ENCODE peak calls at places on chromosomes 4 and X, in six cellular contexts. One of them, this sample, is unnamed.

GRCh38 chr4:78561677-78562076 is 10.1 kb downstream of the ANXA3 start:
- DNase-seq in A549: no peak
- DNase-seq in foreskin keratinocyte: no peak
- DNase-seq in CD8-positive, alpha-beta memory T cell: no peak
- DNase-seq in GM23248: peak
- DNase-seq in colonic mucosa: no peak
- DNase-seq in this sample: no peak

GRCh38 chr4:4694296-4694772 is 152.5 kb upstream of the STX18 start:
- DNase-seq in A549: peak
- DNase-seq in foreskin keratinocyte: no peak
- DNase-seq in CD8-positive, alpha-beta memory T cell: no peak
- DNase-seq in GM23248: peak
- DNase-seq in colonic mucosa: no peak
- DNase-seq in this sample: no peak

GRCh38 chrX:72131317-72132294 is at the start of gene RTL5:
- DNase-seq in A549: peak
- DNase-seq in foreskin keratinocyte: no peak
- DNase-seq in CD8-positive, alpha-beta memory T cell: peak
- DNase-seq in GM23248: peak
- DNase-seq in colonic mucosa: peak
- DNase-seq in this sample: no peak

GRCh38 chr4:34417160-34417559 is 1827.2 kb downstream of the ARAP2 start:
- DNase-seq in A549: no peak
- DNase-seq in foreskin keratinocyte: no peak
- DNase-seq in CD8-positive, alpha-beta memory T cell: no peak
- DNase-seq in GM23248: peak
- DNase-seq in colonic mucosa: no peak
- DNase-seq in this sample: peak

GRCh38 chrX:141632124-141632523 is 42.6 kb downstream of the SPANXA2 start:
- DNase-seq in A549: no peak
- DNase-seq in foreskin keratinocyte: no peak
- DNase-seq in CD8-positive, alpha-beta memory T cell: no peak
- DNase-seq in GM23248: no peak
- DNase-seq in colonic mucosa: no peak
- DNase-seq in this sample: no peak

GRCh38 chr4:156963419-156963818 is 8.2 kb downstream of the PDGFC start:
- DNase-seq in A549: no peak
- DNase-seq in foreskin keratinocyte: no peak
- DNase-seq in CD8-positive, alpha-beta memory T cell: no peak
- DNase-seq in GM23248: no peak
- DNase-seq in colonic mucosa: no peak
- DNase-seq in this sample: no peak

GRCh38 chr4:4394644-4395043 is 7.7 kb downstream of the NSG1 start:
- DNase-seq in A549: no peak
- DNase-seq in foreskin keratinocyte: peak
- DNase-seq in CD8-positive, alpha-beta memory T cell: no peak
- DNase-seq in GM23248: no peak
- DNase-seq in colonic mucosa: no peak
- DNase-seq in this sample: peak

GRCh38 chr4:132818091-132818490 is 331.0 kb upstream of the PCDH10 start:
- DNase-seq in A549: no peak
- DNase-seq in foreskin keratinocyte: no peak
- DNase-seq in CD8-positive, alpha-beta memory T cell: no peak
- DNase-seq in GM23248: no peak
- DNase-seq in colonic mucosa: no peak
- DNase-seq in this sample: no peak

GRCh38 chr4:5409980-5410618 is 298.3 kb downstream of the EVC2 start:
- DNase-seq in A549: no peak
- DNase-seq in foreskin keratinocyte: no peak
- DNase-seq in CD8-positive, alpha-beta memory T cell: no peak
- DNase-seq in GM23248: no peak
- DNase-seq in colonic mucosa: no peak
- DNase-seq in this sample: no peak

GRCh38 chr4:38675167-38676121 is 11.4 kb downstream of the KLF3 start:
- DNase-seq in A549: peak
- DNase-seq in foreskin keratinocyte: no peak
- DNase-seq in CD8-positive, alpha-beta memory T cell: peak
- DNase-seq in GM23248: peak
- DNase-seq in colonic mucosa: peak
- DNase-seq in this sample: no peak

GRCh38 chr4:39044364-39044946 is 12.2 kb upstream of the TMEM156 start:
- DNase-seq in A549: peak
- DNase-seq in foreskin keratinocyte: peak
- DNase-seq in CD8-positive, alpha-beta memory T cell: peak
- DNase-seq in GM23248: peak
- DNase-seq in colonic mucosa: peak
- DNase-seq in this sample: peak

GRCh38 chrX:143115466-143115865 is 89.7 kb downstream of the SPANXN4 start:
- DNase-seq in A549: no peak
- DNase-seq in foreskin keratinocyte: no peak
- DNase-seq in CD8-positive, alpha-beta memory T cell: no peak
- DNase-seq in GM23248: no peak
- DNase-seq in colonic mucosa: no peak
- DNase-seq in this sample: no peak

GRCh38 chr4:25178838-25179261 is 18.6 kb upstream of the SEPSECS start:
- DNase-seq in A549: no peak
- DNase-seq in foreskin keratinocyte: no peak
- DNase-seq in CD8-positive, alpha-beta memory T cell: peak
- DNase-seq in GM23248: no peak
- DNase-seq in colonic mucosa: no peak
- DNase-seq in this sample: no peak
- H3K27ac ChIP-seq in A549: no peak
- H3K27ac ChIP-seq in foreskin keratinocyte: no peak
- H3K27ac ChIP-seq in CD8-positive, alpha-beta memory T cell: no peak
- H3K27ac ChIP-seq in GM23248: no peak
- H3K27ac ChIP-seq in colonic mucosa: no peak
- H3K27ac ChIP-seq in this sample: no peak

GRCh38 chr4:150784305-150784704 is 202.4 kb downstream of the MAB21L2 start:
- DNase-seq in A549: no peak
- DNase-seq in foreskin keratinocyte: no peak
- DNase-seq in CD8-positive, alpha-beta memory T cell: no peak
- DNase-seq in GM23248: no peak
- DNase-seq in colonic mucosa: no peak
- DNase-seq in this sample: no peak
- H3K27ac ChIP-seq in A549: no peak
- H3K27ac ChIP-seq in foreskin keratinocyte: no peak
- H3K27ac ChIP-seq in CD8-positive, alpha-beta memory T cell: no peak
- H3K27ac ChIP-seq in GM23248: no peak
- H3K27ac ChIP-seq in colonic mucosa: no peak
- H3K27ac ChIP-seq in this sample: no peak

GRCh38 chr4:48858130-48858529 is 27.2 kb downstream of the OCIAD1 start:
- DNase-seq in A549: no peak
- DNase-seq in foreskin keratinocyte: no peak
- DNase-seq in CD8-positive, alpha-beta memory T cell: no peak
- DNase-seq in GM23248: no peak
- DNase-seq in colonic mucosa: no peak
- DNase-seq in this sample: no peak
- H3K27ac ChIP-seq in A549: no peak
- H3K27ac ChIP-seq in foreskin keratinocyte: no peak
- H3K27ac ChIP-seq in CD8-positive, alpha-beta memory T cell: no peak
- H3K27ac ChIP-seq in GM23248: no peak
- H3K27ac ChIP-seq in colonic mucosa: no peak
- H3K27ac ChIP-seq in this sample: no peak

GRCh38 chr4:177455591-177455990 is 13.4 kb upstream of the AGA start:
- DNase-seq in A549: no peak
- DNase-seq in foreskin keratinocyte: no peak
- DNase-seq in CD8-positive, alpha-beta memory T cell: no peak
- DNase-seq in GM23248: no peak
- DNase-seq in colonic mucosa: peak
- DNase-seq in this sample: no peak

GRCh38 chr4:177464026-177464425 is 21.8 kb upstream of the AGA start:
- DNase-seq in A549: no peak
- DNase-seq in foreskin keratinocyte: no peak
- DNase-seq in CD8-positive, alpha-beta memory T cell: no peak
- DNase-seq in GM23248: no peak
- DNase-seq in colonic mucosa: no peak
- DNase-seq in this sample: peak

GRCh38 chr4:177461606-177462005 is 19.4 kb upstream of the AGA start:
- DNase-seq in A549: no peak
- DNase-seq in foreskin keratinocyte: no peak
- DNase-seq in CD8-positive, alpha-beta memory T cell: no peak
- DNase-seq in GM23248: peak
- DNase-seq in colonic mucosa: no peak
- DNase-seq in this sample: no peak

GRCh38 chr4:177460460-177460859 is 18.2 kb upstream of the AGA start:
- DNase-seq in A549: no peak
- DNase-seq in foreskin keratinocyte: no peak
- DNase-seq in CD8-positive, alpha-beta memory T cell: no peak
- DNase-seq in GM23248: no peak
- DNase-seq in colonic mucosa: no peak
- DNase-seq in this sample: no peak
- H3K27ac ChIP-seq in A549: no peak
- H3K27ac ChIP-seq in foreskin keratinocyte: no peak
- H3K27ac ChIP-seq in CD8-positive, alpha-beta memory T cell: no peak
- H3K27ac ChIP-seq in GM23248: no peak
- H3K27ac ChIP-seq in colonic mucosa: no peak
- H3K27ac ChIP-seq in this sample: no peak

DNA sequence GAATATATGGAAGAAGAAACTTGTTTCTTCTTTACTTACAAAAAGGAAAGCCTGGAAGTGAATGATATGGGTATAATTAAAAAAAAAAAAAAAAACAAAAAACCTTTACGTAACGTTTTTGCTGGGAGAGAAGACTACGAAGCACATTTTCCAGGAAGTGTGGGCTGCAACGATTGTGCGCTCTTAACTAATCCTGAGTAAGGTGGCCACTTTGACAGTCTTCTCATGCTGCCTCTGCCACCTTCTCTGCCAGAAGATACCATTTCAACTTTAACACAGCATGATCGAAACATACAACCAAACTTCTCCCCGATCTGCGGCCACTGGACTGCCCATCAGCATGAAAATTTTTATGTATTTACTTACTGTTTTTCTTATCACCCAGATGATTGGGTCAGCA is at the start of gene CD40LG:
- DNase-seq in A549: no peak
- DNase-seq in foreskin keratinocyte: no peak
- DNase-seq in CD8-positive, alpha-beta memory T cell: no peak
- DNase-seq in GM23248: no peak
- DNase-seq in colonic mucosa: no peak
- DNase-seq in this sample: no peak
- H3K27ac ChIP-seq in A549: no peak
- H3K27ac ChIP-seq in foreskin keratinocyte: no peak
- H3K27ac ChIP-seq in CD8-positive, alpha-beta memory T cell: no peak
- H3K27ac ChIP-seq in GM23248: no peak
- H3K27ac ChIP-seq in colonic mucosa: no peak
- H3K27ac ChIP-seq in this sample: no peak

GRCh38 chr4:87489678-87490077 is 39.5 kb downstream of the SPARCL1 start:
- DNase-seq in A549: no peak
- DNase-seq in foreskin keratinocyte: no peak
- DNase-seq in CD8-positive, alpha-beta memory T cell: no peak
- DNase-seq in GM23248: peak
- DNase-seq in colonic mucosa: no peak
- DNase-seq in this sample: no peak
- H3K27ac ChIP-seq in A549: no peak
- H3K27ac ChIP-seq in foreskin keratinocyte: no peak
- H3K27ac ChIP-seq in CD8-positive, alpha-beta memory T cell: no peak
- H3K27ac ChIP-seq in GM23248: no peak
- H3K27ac ChIP-seq in colonic mucosa: no peak
- H3K27ac ChIP-seq in this sample: no peak